ENCODE peak calls at places on chromosomes 11 and 22, in ten cellular contexts. One of them, this sample, is unnamed.

GRCh38 chr22:38710352-38710751 is 4.6 kb downstream of the GTPBP1 start:
- DNase-seq in lung: no peak
- DNase-seq in HepG2: no peak
- DNase-seq in HCT116: no peak
- DNase-seq in Caco-2: no peak
- DNase-seq in cardiac fibroblast: no peak
- DNase-seq in fibroblast of lung: no peak
- DNase-seq in CD8-positive, alpha-beta T cell: no peak
- DNase-seq in psoas muscle: no peak
- DNase-seq in AG09309: no peak
- DNase-seq in this sample: no peak

GRCh38 chr11:27495710-27496300 is 10.8 kb downstream of the LIN7C start:
- DNase-seq in fibroblast of lung: no peak
- DNase-seq in AG09309: no peak
- DNase-seq in HCT116: no peak
- DNase-seq in lung: no peak
- DNase-seq in HepG2: no peak
- DNase-seq in Caco-2: no peak
- DNase-seq in psoas muscle: no peak
- DNase-seq in cardiac fibroblast: no peak
- DNase-seq in CD8-positive, alpha-beta T cell: no peak
- DNase-seq in this sample: no peak

GRCh38 chr22:45877651-45878050 is 99.3 kb downstream of the WNT7B start:
- DNase-seq in lung: no peak
- DNase-seq in HCT116: no peak
- DNase-seq in CD8-positive, alpha-beta T cell: no peak
- DNase-seq in Caco-2: no peak
- DNase-seq in AG09309: no peak
- DNase-seq in HepG2: no peak
- DNase-seq in cardiac fibroblast: no peak
- DNase-seq in fibroblast of lung: no peak
- DNase-seq in psoas muscle: no peak
- DNase-seq in this sample: no peak

GRCh38 chr11:3169235-3169951 is 4.3 kb upstream of the OSBPL5 start:
- DNase-seq in Caco-2: no peak
- DNase-seq in HCT116: peak; percentile 21
- DNase-seq in lung: no peak
- DNase-seq in HepG2: no peak
- DNase-seq in AG09309: no peak
- DNase-seq in cardiac fibroblast: peak; percentile 76
- DNase-seq in fibroblast of lung: peak; percentile 75
- DNase-seq in CD8-positive, alpha-beta T cell: no peak
- DNase-seq in psoas muscle: peak; percentile 59
- DNase-seq in this sample: no peak

GRCh38 chr22:49811014-49811791 is 16.5 kb downstream of the BRD1 start:
- DNase-seq in cardiac fibroblast: no peak
- DNase-seq in Caco-2: no peak
- DNase-seq in fibroblast of lung: no peak
- DNase-seq in AG09309: no peak
- DNase-seq in CD8-positive, alpha-beta T cell: no peak
- DNase-seq in HCT116: no peak
- DNase-seq in psoas muscle: no peak
- DNase-seq in HepG2: no peak
- DNase-seq in lung: no peak
- DNase-seq in this sample: no peak

GRCh38 chr11:47943721-47944554 is 36.4 kb upstream of the PTPRJ start:
- DNase-seq in AG09309: no peak
- DNase-seq in psoas muscle: no peak
- DNase-seq in lung: peak; percentile 66
- DNase-seq in HCT116: no peak
- DNase-seq in HepG2: no peak
- DNase-seq in CD8-positive, alpha-beta T cell: no peak
- DNase-seq in fibroblast of lung: no peak
- DNase-seq in cardiac fibroblast: no peak
- DNase-seq in Caco-2: no peak
- DNase-seq in this sample: no peak

GRCh38 chr11:43358670-43359431 is at the start of gene TTC17:
- DNase-seq in cardiac fibroblast: peak; percentile 93
- DNase-seq in AG09309: peak; percentile 48
- DNase-seq in lung: peak; percentile 95
- DNase-seq in CD8-positive, alpha-beta T cell: peak; percentile 83
- DNase-seq in HCT116: peak; percentile 77
- DNase-seq in fibroblast of lung: peak; percentile 90
- DNase-seq in psoas muscle: peak; percentile 94
- DNase-seq in Caco-2: peak; percentile 95
- DNase-seq in HepG2: peak; percentile 87
- DNase-seq in this sample: peak; percentile 86

GRCh38 chr11:71240865-71241691 is 11.3 kb downstream of the SHANK2 start:
- DNase-seq in cardiac fibroblast: peak; percentile 96
- DNase-seq in psoas muscle: no peak
- DNase-seq in Caco-2: peak; percentile 35
- DNase-seq in HepG2: peak; percentile 93
- DNase-seq in CD8-positive, alpha-beta T cell: no peak
- DNase-seq in fibroblast of lung: peak; percentile 56
- DNase-seq in AG09309: peak; percentile 62
- DNase-seq in lung: no peak
- DNase-seq in HCT116: no peak
- DNase-seq in this sample: peak; percentile 1

GRCh38 chr11:62025429-62026105 is 58.1 kb upstream of the FTH1 start:
- DNase-seq in fibroblast of lung: peak; percentile 75
- DNase-seq in CD8-positive, alpha-beta T cell: peak; percentile 74
- DNase-seq in psoas muscle: peak; percentile 44
- DNase-seq in lung: peak; percentile 76
- DNase-seq in cardiac fibroblast: peak; percentile 99
- DNase-seq in HCT116: peak; percentile 82
- DNase-seq in HepG2: peak; percentile 87
- DNase-seq in Caco-2: peak; percentile 71
- DNase-seq in AG09309: peak; percentile 95
- DNase-seq in this sample: peak; percentile 18

GRCh38 chr11:128690746-128691091 is 3.2 kb upstream of the FLI1 start:
- DNase-seq in HepG2: no peak
- DNase-seq in psoas muscle: no peak
- DNase-seq in lung: no peak
- DNase-seq in HCT116: no peak
- DNase-seq in CD8-positive, alpha-beta T cell: no peak
- DNase-seq in cardiac fibroblast: no peak
- DNase-seq in AG09309: no peak
- DNase-seq in fibroblast of lung: no peak
- DNase-seq in Caco-2: no peak
- DNase-seq in this sample: no peak

GRCh38 chr11:128689946-128690745 is 3.7 kb upstream of the FLI1 start:
- DNase-seq in cardiac fibroblast: no peak
- DNase-seq in Caco-2: no peak
- DNase-seq in psoas muscle: peak; percentile 23
- DNase-seq in HCT116: no peak
- DNase-seq in AG09309: no peak
- DNase-seq in CD8-positive, alpha-beta T cell: no peak
- DNase-seq in fibroblast of lung: no peak
- DNase-seq in lung: no peak
- DNase-seq in HepG2: no peak
- DNase-seq in this sample: no peak

GRCh38 chr11:128692750-128693578 is 908 bp upstream of the FLI1 start:
- DNase-seq in HepG2: no peak
- DNase-seq in CD8-positive, alpha-beta T cell: no peak
- DNase-seq in fibroblast of lung: peak; percentile 39
- DNase-seq in cardiac fibroblast: peak; percentile 73
- DNase-seq in lung: no peak
- DNase-seq in AG09309: no peak
- DNase-seq in Caco-2: no peak
- DNase-seq in psoas muscle: peak; percentile 56
- DNase-seq in HCT116: no peak
- DNase-seq in this sample: no peak

GRCh38 chr11:128689586-128689945 is 4.3 kb upstream of the FLI1 start:
- DNase-seq in lung: no peak
- DNase-seq in AG09309: no peak
- DNase-seq in psoas muscle: no peak
- DNase-seq in fibroblast of lung: no peak
- DNase-seq in CD8-positive, alpha-beta T cell: no peak
- DNase-seq in Caco-2: no peak
- DNase-seq in HCT116: no peak
- DNase-seq in HepG2: no peak
- DNase-seq in cardiac fibroblast: no peak
- DNase-seq in this sample: no peak

DNA sequence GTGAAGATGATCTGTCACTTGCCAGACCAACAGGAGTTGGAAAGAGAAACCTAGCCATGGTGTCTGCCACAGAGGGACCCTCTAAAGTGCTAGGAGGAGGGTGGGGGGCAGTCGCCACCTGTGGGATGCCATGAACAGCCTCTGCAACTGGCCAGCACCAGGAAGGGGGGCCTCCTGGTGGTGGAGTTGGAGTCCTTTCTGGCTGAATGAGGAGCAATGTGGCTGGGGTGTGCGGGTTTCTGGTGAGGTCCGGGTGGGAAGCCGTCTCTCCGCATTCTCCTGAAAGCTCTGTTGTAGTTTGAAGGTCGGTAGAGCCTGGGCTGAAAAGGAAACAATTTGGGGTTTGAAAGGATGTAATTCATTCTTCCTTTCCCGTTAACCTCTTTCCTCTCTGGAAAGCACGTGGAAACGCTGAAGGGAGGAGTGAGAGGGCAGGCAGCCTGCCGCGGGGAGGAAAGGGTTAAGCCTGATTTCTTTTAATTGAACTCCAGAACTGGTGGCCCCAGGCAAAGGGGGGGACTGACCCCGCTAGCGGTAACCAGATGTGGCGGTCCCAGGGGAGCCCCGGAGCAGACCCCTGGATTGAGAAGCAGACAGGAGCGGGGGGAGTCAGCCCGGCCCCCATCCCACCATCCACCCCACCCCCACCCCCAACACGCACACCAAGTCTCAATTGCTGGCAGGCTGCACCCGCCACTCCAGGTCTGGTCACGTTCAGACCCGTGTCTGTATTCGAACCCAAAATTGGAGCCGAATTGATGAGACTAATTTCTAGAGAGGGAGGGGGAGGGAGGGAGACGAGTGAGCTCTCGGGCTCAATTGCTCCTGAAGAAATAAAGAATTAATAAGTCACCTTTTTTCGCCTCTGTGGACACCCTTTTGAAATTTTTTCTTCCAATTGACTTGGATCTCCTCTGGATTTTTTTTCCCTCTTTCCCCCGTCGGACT is 1.8 kb upstream of the FLI1 start:
- DNase-seq in Caco-2: no peak
- DNase-seq in lung: no peak
- DNase-seq in HCT116: no peak
- DNase-seq in cardiac fibroblast: peak; percentile 28
- DNase-seq in psoas muscle: no peak
- DNase-seq in fibroblast of lung: no peak
- DNase-seq in AG09309: no peak
- DNase-seq in HepG2: no peak
- DNase-seq in CD8-positive, alpha-beta T cell: no peak
- DNase-seq in this sample: no peak
- TF ChIP-seq CTCF in Caco-2: no peak
- TF ChIP-seq CTCF in lung: no peak
- TF ChIP-seq CTCF in HCT116: no peak
- TF ChIP-seq CTCF in cardiac fibroblast: peak; percentile 33
- TF ChIP-seq CTCF in psoas muscle: peak; percentile 5
- TF ChIP-seq CTCF in fibroblast of lung: no peak
- TF ChIP-seq CTCF in AG09309: peak; percentile 28
- TF ChIP-seq CTCF in HepG2: no peak
- TF ChIP-seq CTCF in CD8-positive, alpha-beta T cell: no peak
- TF ChIP-seq CTCF in this sample: peak; percentile 33

GRCh38 chr22:47474895-47475294 is 712.4 kb downstream of the TBC1D22A start:
- DNase-seq in fibroblast of lung: no peak
- DNase-seq in lung: no peak
- DNase-seq in cardiac fibroblast: no peak
- DNase-seq in Caco-2: no peak
- DNase-seq in HCT116: no peak
- DNase-seq in psoas muscle: no peak
- DNase-seq in CD8-positive, alpha-beta T cell: no peak
- DNase-seq in AG09309: no peak
- DNase-seq in HepG2: no peak
- DNase-seq in this sample: no peak
- H3K4me3 ChIP-seq in fibroblast of lung: no peak overlapping the region
- H3K4me3 ChIP-seq in lung: no peak overlapping the region
- H3K4me3 ChIP-seq in cardiac fibroblast: no peak overlapping the region
- H3K4me3 ChIP-seq in Caco-2: no peak overlapping the region
- H3K4me3 ChIP-seq in HCT116: no peak overlapping the region
- H3K4me3 ChIP-seq in psoas muscle: no peak overlapping the region
- H3K4me3 ChIP-seq in CD8-positive, alpha-beta T cell: peak overlapping the region; percentile 17
- H3K4me3 ChIP-seq in AG09309: no peak overlapping the region
- H3K4me3 ChIP-seq in HepG2: no peak overlapping the region
- H3K4me3 ChIP-seq in this sample: no peak overlapping the region

GRCh38 chr11:128235958-128236357 is 351.4 kb downstream of the ETS1 start:
- DNase-seq in CD8-positive, alpha-beta T cell: no peak
- DNase-seq in fibroblast of lung: no peak
- DNase-seq in AG09309: no peak
- DNase-seq in lung: no peak
- DNase-seq in HCT116: no peak
- DNase-seq in cardiac fibroblast: peak; percentile 52
- DNase-seq in HepG2: no peak
- DNase-seq in psoas muscle: no peak
- DNase-seq in Caco-2: no peak
- DNase-seq in this sample: no peak
- TF ChIP-seq CTCF in CD8-positive, alpha-beta T cell: no peak
- TF ChIP-seq CTCF in fibroblast of lung: no peak
- TF ChIP-seq CTCF in AG09309: no peak
- TF ChIP-seq CTCF in lung: no peak
- TF ChIP-seq CTCF in HCT116: no peak
- TF ChIP-seq CTCF in cardiac fibroblast: no peak
- TF ChIP-seq CTCF in HepG2: no peak
- TF ChIP-seq CTCF in psoas muscle: no peak
- TF ChIP-seq CTCF in Caco-2: no peak
- TF ChIP-seq CTCF in this sample: no peak

GRCh38 chr22:42770448-42770726 is 49.7 kb upstream of the A4GALT start:
- DNase-seq in HCT116: no peak
- DNase-seq in psoas muscle: no peak
- DNase-seq in Caco-2: no peak
- DNase-seq in cardiac fibroblast: no peak
- DNase-seq in HepG2: no peak
- DNase-seq in CD8-positive, alpha-beta T cell: no peak
- DNase-seq in lung: no peak
- DNase-seq in fibroblast of lung: no peak
- DNase-seq in AG09309: no peak
- DNase-seq in this sample: no peak

GRCh38 chr22:42770941-42771647 is 50.4 kb upstream of the A4GALT start:
- DNase-seq in Caco-2: no peak
- DNase-seq in fibroblast of lung: no peak
- DNase-seq in lung: no peak
- DNase-seq in cardiac fibroblast: no peak
- DNase-seq in HepG2: no peak
- DNase-seq in AG09309: no peak
- DNase-seq in psoas muscle: no peak
- DNase-seq in CD8-positive, alpha-beta T cell: no peak
- DNase-seq in HCT116: no peak
- DNase-seq in this sample: no peak

GRCh38 chr22:42769574-42770447 is 49.1 kb upstream of the A4GALT start:
- DNase-seq in AG09309: peak; percentile 45
- DNase-seq in psoas muscle: peak; percentile 64
- DNase-seq in CD8-positive, alpha-beta T cell: no peak
- DNase-seq in fibroblast of lung: peak; percentile 90
- DNase-seq in Caco-2: peak; percentile 53
- DNase-seq in cardiac fibroblast: peak; percentile 88
- DNase-seq in lung: peak; percentile 52
- DNase-seq in HCT116: no peak
- DNase-seq in HepG2: no peak
- DNase-seq in this sample: no peak

GRCh38 chr22:42773161-42773560 is 52.5 kb upstream of the A4GALT start:
- DNase-seq in HepG2: no peak
- DNase-seq in Caco-2: no peak
- DNase-seq in HCT116: no peak
- DNase-seq in fibroblast of lung: no peak
- DNase-seq in psoas muscle: no peak
- DNase-seq in lung: no peak
- DNase-seq in cardiac fibroblast: no peak
- DNase-seq in CD8-positive, alpha-beta T cell: no peak
- DNase-seq in AG09309: no peak
- DNase-seq in this sample: no peak

GRCh38 chr22:42772647-42773046 is 52.0 kb upstream of the A4GALT start:
- DNase-seq in HepG2: no peak
- DNase-seq in psoas muscle: no peak
- DNase-seq in HCT116: no peak
- DNase-seq in lung: no peak
- DNase-seq in cardiac fibroblast: no peak
- DNase-seq in Caco-2: no peak
- DNase-seq in CD8-positive, alpha-beta T cell: no peak
- DNase-seq in fibroblast of lung: no peak
- DNase-seq in AG09309: no peak
- DNase-seq in this sample: no peak
- H3K4me3 ChIP-seq in HepG2: peak overlapping the region; percentile 40
- H3K4me3 ChIP-seq in psoas muscle: no peak overlapping the region
- H3K4me3 ChIP-seq in HCT116: no peak overlapping the region
- H3K4me3 ChIP-seq in lung: no peak overlapping the region
- H3K4me3 ChIP-seq in cardiac fibroblast: no peak overlapping the region
- H3K4me3 ChIP-seq in Caco-2: no peak overlapping the region
- H3K4me3 ChIP-seq in CD8-positive, alpha-beta T cell: no peak overlapping the region
- H3K4me3 ChIP-seq in fibroblast of lung: no peak overlapping the region
- H3K4me3 ChIP-seq in AG09309: no peak overlapping the region
- H3K4me3 ChIP-seq in this sample: no peak overlapping the region

This sample was measured in GM12864.